ENCODE peak calls at places on chromosomes 13 and 19, in five cellular contexts. F is GM06990, D is cardiac fibroblast, M is body of pancreas, R is GM10248. L is an unnamed sample.

GRCh38 chr19:39810424-39810823 is 23.5 kb downstream of the DYRK1B start:
- DNase-seq in D (no peak), M (no peak), R (no peak), F (no peak), L (no peak)

GRCh38 chr19:39846176-39846677 is at the start of gene FBL:
- DNase-seq in R (peak), M (peak), D (peak), F (peak), L (peak)

GRCh38 chr19:29770653-29771052 is 41.1 kb upstream of the CCNE1 start:
- DNase-seq in D (no peak), F (no peak), R (no peak), M (no peak), L (no peak)

GRCh38 chr13:23750383-23751121 is 138.6 kb downstream of the MIPEP start:
- DNase-seq in D (peak), R (no peak), M (no peak), F (no peak), L (no peak)

GRCh38 chr19:39265321-39265916 is 2.8 kb upstream of the IFNL2 start:
- DNase-seq in D (no peak), F (no peak), R (no peak), M (no peak), L (no peak)

GRCh38 chr13:38366954-38367645 is 17.4 kb downstream of the UFM1 start:
- DNase-seq in R (no peak), D (peak), F (no peak), M (no peak), L (peak)

GRCh38 chr13:38914070-38914469 is 76.6 kb downstream of the STOML3 start:
- DNase-seq in M (no peak), R (no peak), F (no peak), D (no peak), L (no peak)

GRCh38 chr13:75715598-75716523 is 79.7 kb downstream of the LMO7 start:
- DNase-seq in M (no peak), F (no peak), R (peak), D (peak), L (peak)

GRCh38 chr19:55118401-55118991 is 1.1 kb upstream of the PPP1R12C start:
- DNase-seq in D (peak), R (peak), F (no peak), M (peak), L (no peak)

GRCh38 chr19:39296055-39296645 is at the start of gene IFNL1:
- DNase-seq in R (no peak), M (no peak), F (no peak), D (no peak), L (no peak)

GRCh38 chr19:17766543-17767131 is 15.4 kb downstream of the FCHO1 start:
- DNase-seq in M (peak), R (peak), F (peak), D (peak), L (no peak)

GRCh38 chr13:113202912-113203311 is 5.6 kb downstream of the PCID2 start:
- DNase-seq in D (no peak), F (no peak), R (no peak), M (no peak), L (no peak)

GRCh38 chr19:18987456-18987855 is 45.9 kb downstream of the SUGP2 start:
- DNase-seq in D (no peak), M (no peak), R (no peak), F (no peak), L (no peak)

GRCh38 chr19:54207908-54208783 is 7.5 kb downstream of the RPS9 start:
- DNase-seq in R (peak), M (peak), F (peak), D (peak), L (peak)

GRCh38 chr13:67148219-67148583 is 81.9 kb downstream of the PCDH9 start:
- DNase-seq in M (no peak), F (no peak), R (no peak), D (peak), L (no peak)

DNA sequence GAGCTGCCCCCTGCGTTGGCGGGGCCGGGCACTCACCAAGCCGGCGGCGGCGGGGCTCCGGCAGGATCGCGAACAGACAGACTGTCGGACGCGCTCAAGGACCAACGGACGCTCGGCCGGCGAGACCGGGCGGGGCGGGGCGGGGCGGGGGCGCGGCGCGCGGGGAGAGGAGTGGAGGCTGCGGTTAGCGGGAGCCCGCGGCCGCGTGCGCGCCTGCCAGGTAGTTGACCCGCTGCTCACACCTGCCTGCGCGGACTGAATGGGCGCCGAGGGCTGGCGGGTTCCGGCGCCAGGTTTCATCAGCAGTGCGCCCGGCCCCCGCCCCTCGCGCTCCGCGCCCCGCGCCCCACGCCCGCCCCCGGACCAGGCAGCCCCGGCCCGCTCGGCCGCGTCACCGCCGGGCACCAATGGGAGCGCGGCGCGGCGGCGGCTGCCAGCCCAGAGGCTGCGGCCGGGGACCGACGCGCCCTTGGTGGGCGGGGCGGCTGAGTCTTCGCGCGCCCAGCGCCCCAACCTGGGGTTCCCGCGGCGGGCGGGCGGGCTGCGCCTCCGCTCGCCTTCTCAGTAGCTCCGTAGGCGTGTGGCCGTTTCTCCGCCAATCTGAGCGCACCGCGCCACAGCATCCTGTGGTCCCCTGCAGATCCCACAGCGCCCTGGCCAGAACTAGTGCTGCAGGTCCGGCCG is at the start of gene SLC7A1:
- DNase-seq in R (peak), M (peak), D (peak), F (peak), L (peak)
- TF ChIP-seq CTCF in R (no peak), M (no peak), D (no peak), F (no peak), L (no peak)

DNA sequence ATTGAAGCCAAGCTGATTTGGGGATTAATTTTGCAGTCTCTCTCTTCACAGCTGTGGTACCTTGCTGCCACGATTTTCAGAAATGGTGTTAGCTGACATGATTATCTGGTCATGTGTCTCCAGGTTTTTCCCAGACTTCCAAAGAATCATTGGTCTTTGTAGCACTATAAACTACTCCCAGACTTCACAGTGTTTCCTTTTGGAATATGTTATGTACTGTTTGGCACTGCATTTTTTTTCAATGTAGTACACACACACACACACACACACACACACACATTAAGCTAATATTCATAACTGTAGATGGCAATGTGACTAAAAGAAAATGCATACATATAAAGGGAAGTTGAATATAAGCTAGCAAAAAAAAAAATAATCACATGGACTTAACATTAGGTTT is 856.6 kb upstream of the SPRY2 start:
- DNase-seq in M (no peak), R (no peak), F (no peak), D (no peak), L (no peak)
- TF ChIP-seq CTCF in M (no peak), R (no peak), F (no peak), D (no peak), L (no peak)

GRCh38 chr13:53150568-53150967 is 122.0 kb downstream of the OLFM4 start:
- DNase-seq in F (no peak), D (no peak), R (no peak), M (peak), L (no peak)

GRCh38 chr13:53151692-53152421 is 123.2 kb downstream of the OLFM4 start:
- DNase-seq in R (peak), M (peak), D (peak), F (peak), L (peak)
- TF ChIP-seq CTCF in R (peak), M (peak), D (peak), F (peak), L (peak)

DNA sequence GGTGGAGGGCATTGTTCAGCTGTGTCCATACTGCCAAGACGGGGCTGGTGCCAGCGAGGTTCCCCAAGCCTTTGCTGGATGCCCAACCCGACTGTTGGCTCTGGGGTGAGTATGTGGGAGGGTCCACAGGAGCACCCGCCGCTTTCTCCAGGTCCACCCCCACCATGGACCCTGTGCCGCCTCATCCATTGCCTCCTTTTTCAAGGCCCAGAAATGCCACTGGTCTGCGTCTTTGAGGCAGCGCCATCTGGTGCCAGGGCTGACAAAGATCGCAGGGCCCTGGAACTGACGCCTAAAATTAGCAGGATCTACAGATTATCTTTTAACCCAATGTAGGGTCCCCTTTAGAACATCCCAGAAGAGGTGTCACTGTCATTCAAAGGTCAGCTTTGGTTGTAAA is 34.6 kb downstream of the NFIX start:
- DNase-seq in M (no peak), D (peak), F (no peak), R (no peak), L (no peak)
- TF ChIP-seq CTCF in M (no peak), D (peak), F (peak), R (peak), L (peak)

GRCh38 chr19:3823345-3823704 is 37.1 kb upstream of the MATK start:
- DNase-seq in F (no peak), R (no peak), M (no peak), D (no peak), L (no peak)

GRCh38 chr19:3822683-3823344 is 36.6 kb upstream of the MATK start:
- DNase-seq in M (no peak), D (no peak), R (no peak), F (no peak), L (no peak)

GRCh38 chr19:3821857-3822364 is 35.7 kb upstream of the MATK start:
- DNase-seq in M (peak), F (peak), R (peak), D (peak), L (peak)

GRCh38 chr19:3819989-3820388 is 33.8 kb upstream of the MATK start:
- DNase-seq in F (no peak), M (no peak), R (no peak), D (no peak), L (no peak)

GRCh38 chr19:3821156-3821555 is 35.0 kb upstream of the MATK start:
- DNase-seq in M (no peak), R (no peak), F (no peak), D (no peak), L (no peak)
- TF ChIP-seq CTCF in M (no peak), R (no peak), F (no peak), D (no peak), L (no peak)

DNA sequence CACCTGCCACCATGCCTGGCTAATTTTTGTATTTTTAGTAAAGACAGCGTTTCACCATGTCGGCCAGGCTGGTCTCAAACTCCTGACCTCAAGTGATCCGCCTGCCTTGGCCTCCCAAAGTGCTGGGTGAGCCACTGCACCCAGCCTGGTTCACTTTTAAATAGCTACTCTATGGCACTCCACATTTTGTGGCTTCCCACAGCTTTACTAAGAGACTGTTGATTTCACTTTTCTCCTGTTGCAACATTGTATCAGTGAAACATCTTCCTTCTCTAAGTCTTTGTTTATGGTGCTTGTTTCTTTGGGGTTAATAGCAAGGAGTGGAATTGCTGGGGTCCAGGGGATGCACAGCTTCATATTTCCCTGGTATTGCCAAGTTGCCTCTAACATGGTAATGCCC is 12.3 kb downstream of the TMEM38A start:
- DNase-seq in F (no peak), R (no peak), D (no peak), M (no peak), L (no peak)
- TF ChIP-seq CTCF in F (no peak), R (no peak), D (no peak), M (no peak), L (no peak)

GRCh38 chr19:21256722-21257121 is 72.5 kb downstream of the ZNF708 start:
- DNase-seq in R (no peak), M (no peak), D (peak), F (no peak), L (no peak)
- TF ChIP-seq CTCF in R (no peak), M (no peak), D (no peak), F (peak), L (peak)

GRCh38 chr13:30936920-30937319 is 4.5 kb downstream of the TEX26 start:
- DNase-seq in F (no peak), D (no peak), M (no peak), R (no peak), L (no peak)

GRCh38 chr13:30934803-30935202 is 2.3 kb downstream of the TEX26 start:
- DNase-seq in R (no peak), D (no peak), M (no peak), F (no peak), L (no peak)

GRCh38 chr13:30933334-30933681 is 852 bp downstream of the TEX26 start:
- DNase-seq in R (no peak), D (no peak), F (no peak), M (no peak), L (no peak)

GRCh38 chr13:30932481-30933333 is at the start of gene TEX26:
- DNase-seq in M (no peak), R (no peak), F (no peak), D (peak), L (no peak)

GRCh38 chr13:30934381-30934780 is 1.9 kb downstream of the TEX26 start:
- DNase-seq in M (no peak), F (no peak), R (no peak), D (no peak), L (no peak)
- TF ChIP-seq CTCF in M (no peak), F (no peak), R (no peak), D (peak), L (no peak)

L was measured in GM13977.